ENCODE peak calls at places on chromosomes 2 and 18, in four cellular contexts. One of them, this sample, is unnamed.

GRCh38 chr2:289362-290089 is 1.6 kb upstream of the ALKAL2 start:
- DNase-seq in dorsolateral prefrontal cortex: peak
- DNase-seq in kidney: peak
- DNase-seq in cardiac fibroblast: peak
- DNase-seq in this sample: no peak

GRCh38 chr18:74791501-74792188 is 194.0 kb downstream of the ZNF407 start:
- DNase-seq in dorsolateral prefrontal cortex: no peak
- DNase-seq in kidney: no peak
- DNase-seq in cardiac fibroblast: no peak
- DNase-seq in this sample: no peak

GRCh38 chr2:18484625-18485024 is 75.8 kb downstream of the RDH14 start:
- DNase-seq in dorsolateral prefrontal cortex: no peak
- DNase-seq in kidney: no peak
- DNase-seq in cardiac fibroblast: peak
- DNase-seq in this sample: no peak

GRCh38 chr2:219522111-219523030 is 8.1 kb downstream of the ASIC4 start:
- DNase-seq in dorsolateral prefrontal cortex: no peak
- DNase-seq in kidney: no peak
- DNase-seq in cardiac fibroblast: peak
- DNase-seq in this sample: no peak

GRCh38 chr18:10057808-10058791 is 144.3 kb downstream of the VAPA start:
- DNase-seq in dorsolateral prefrontal cortex: no peak
- DNase-seq in kidney: no peak
- DNase-seq in cardiac fibroblast: peak
- DNase-seq in this sample: no peak

GRCh38 chr2:148674063-148675020 is 29.8 kb downstream of the EPC2 start:
- DNase-seq in dorsolateral prefrontal cortex: no peak
- DNase-seq in kidney: no peak
- DNase-seq in cardiac fibroblast: no peak
- DNase-seq in this sample: no peak

GRCh38 chr2:157338013-157338412 is 12.4 kb upstream of the ERMN start:
- DNase-seq in dorsolateral prefrontal cortex: no peak
- DNase-seq in kidney: no peak
- DNase-seq in cardiac fibroblast: no peak
- DNase-seq in this sample: no peak

GRCh38 chr2:121475811-121476571 is 54.7 kb upstream of the RNU4ATAC start:
- DNase-seq in dorsolateral prefrontal cortex: no peak
- DNase-seq in kidney: no peak
- DNase-seq in cardiac fibroblast: no peak
- DNase-seq in this sample: no peak

GRCh38 chr2:101113441-101114267 is 37.5 kb downstream of the TBC1D8 start:
- DNase-seq in dorsolateral prefrontal cortex: no peak
- DNase-seq in kidney: no peak
- DNase-seq in cardiac fibroblast: peak
- DNase-seq in this sample: no peak

GRCh38 chr18:21262979-21263378 is 20.9 kb downstream of the GREB1L start:
- DNase-seq in dorsolateral prefrontal cortex: no peak
- DNase-seq in kidney: no peak
- DNase-seq in cardiac fibroblast: no peak
- DNase-seq in this sample: no peak

GRCh38 chr2:217555075-217555876 is 447.5 kb downstream of the TNS1 start:
- DNase-seq in dorsolateral prefrontal cortex: no peak
- DNase-seq in kidney: peak
- DNase-seq in cardiac fibroblast: peak
- DNase-seq in this sample: no peak

GRCh38 chr2:208545398-208546042 is 138.9 kb downstream of the PTH2R start:
- DNase-seq in dorsolateral prefrontal cortex: no peak
- DNase-seq in kidney: peak
- DNase-seq in cardiac fibroblast: no peak
- DNase-seq in this sample: no peak

GRCh38 chr2:27303093-27304025 is 4.9 kb downstream of the UCN start:
- DNase-seq in dorsolateral prefrontal cortex: peak
- DNase-seq in kidney: no peak
- DNase-seq in cardiac fibroblast: peak
- DNase-seq in this sample: no peak

GRCh38 chr18:58915006-58915799 is 50.5 kb downstream of the ZNF532 start:
- DNase-seq in dorsolateral prefrontal cortex: no peak
- DNase-seq in kidney: no peak
- DNase-seq in cardiac fibroblast: no peak
- DNase-seq in this sample: no peak

GRCh38 chr2:186664644-186665043 is 29.2 kb upstream of the FAM171B start:
- DNase-seq in dorsolateral prefrontal cortex: no peak
- DNase-seq in kidney: no peak
- DNase-seq in cardiac fibroblast: no peak
- DNase-seq in this sample: no peak

GRCh38 chr2:220736778-220737177 is 835.3 kb downstream of the EPHA4 start:
- DNase-seq in dorsolateral prefrontal cortex: no peak
- DNase-seq in kidney: no peak
- DNase-seq in cardiac fibroblast: no peak
- DNase-seq in this sample: no peak

GRCh38 chr18:2515908-2516625 is 55.2 kb downstream of the METTL4 start:
- DNase-seq in dorsolateral prefrontal cortex: no peak
- DNase-seq in kidney: no peak
- DNase-seq in cardiac fibroblast: peak
- DNase-seq in this sample: no peak

GRCh38 chr2:103132536-103133217 is 370.8 kb downstream of the TMEM182 start:
- DNase-seq in dorsolateral prefrontal cortex: no peak
- DNase-seq in kidney: no peak
- DNase-seq in cardiac fibroblast: no peak
- DNase-seq in this sample: no peak

GRCh38 chr2:208369091-208369490 is 37.5 kb upstream of the PTH2R start:
- DNase-seq in dorsolateral prefrontal cortex: no peak
- DNase-seq in kidney: no peak
- DNase-seq in cardiac fibroblast: peak
- DNase-seq in this sample: no peak

GRCh38 chr18:2994603-2995432 is 18.1 kb downstream of the LPIN2 start:
- DNase-seq in dorsolateral prefrontal cortex: no peak
- DNase-seq in kidney: no peak
- DNase-seq in cardiac fibroblast: no peak
- DNase-seq in this sample: no peak

GRCh38 chr2:27262379-27263286 is at the start of gene SLC30A3:
- DNase-seq in dorsolateral prefrontal cortex: peak
- DNase-seq in kidney: peak
- DNase-seq in cardiac fibroblast: peak
- DNase-seq in this sample: peak

GRCh38 chr2:29011650-29012060 is 30.6 kb downstream of the TOGARAM2 start:
- DNase-seq in dorsolateral prefrontal cortex: no peak
- DNase-seq in kidney: peak
- DNase-seq in cardiac fibroblast: no peak
- DNase-seq in this sample: no peak

GRCh38 chr2:64727013-64727767 is 73.5 kb upstream of the SERTAD2 start:
- DNase-seq in dorsolateral prefrontal cortex: no peak
- DNase-seq in kidney: no peak
- DNase-seq in cardiac fibroblast: no peak
- DNase-seq in this sample: no peak

DNA sequence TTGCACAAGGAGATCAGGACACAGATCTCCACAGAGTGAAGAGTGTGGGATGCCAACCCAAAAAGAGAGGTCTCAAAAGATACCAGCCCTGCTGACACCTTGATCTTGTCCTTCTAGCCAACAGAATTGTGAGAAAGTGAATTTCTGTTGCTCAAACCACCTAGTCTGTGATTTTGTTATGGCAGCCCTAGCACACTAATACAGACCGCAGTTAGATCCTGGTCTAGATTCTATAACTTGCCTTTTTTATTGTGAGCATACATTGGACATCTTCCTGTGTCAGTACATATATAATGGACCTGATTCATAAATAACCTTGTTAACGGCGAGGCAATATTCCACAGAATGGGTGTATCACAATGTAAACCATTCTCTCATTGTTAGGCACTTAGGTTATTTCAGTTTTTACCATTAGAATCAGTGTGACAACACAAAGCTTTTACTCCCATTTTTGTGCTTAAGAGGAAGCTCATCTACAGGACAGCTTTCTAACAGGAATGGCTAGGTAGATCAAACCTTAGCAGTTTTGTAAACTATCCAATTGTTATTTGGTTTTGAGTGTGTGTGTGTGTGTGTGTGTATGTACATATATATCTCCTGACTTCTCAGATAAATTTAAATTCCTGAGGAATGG is 89.0 kb downstream of the ACSL3 start:
- DNase-seq in dorsolateral prefrontal cortex: no peak
- DNase-seq in kidney: no peak
- DNase-seq in cardiac fibroblast: no peak
- DNase-seq in this sample: no peak
- TF ChIP-seq CTCF in dorsolateral prefrontal cortex: no peak
- TF ChIP-seq CTCF in kidney: no peak
- TF ChIP-seq CTCF in cardiac fibroblast: no peak
- TF ChIP-seq CTCF in this sample: no peak

GRCh38 chr18:63676526-63676925 is 14.8 kb upstream of the SERPINB3 start:
- DNase-seq in dorsolateral prefrontal cortex: no peak
- DNase-seq in kidney: no peak
- DNase-seq in cardiac fibroblast: no peak
- DNase-seq in this sample: no peak
- TF ChIP-seq CTCF in dorsolateral prefrontal cortex: no peak
- TF ChIP-seq CTCF in kidney: peak
- TF ChIP-seq CTCF in cardiac fibroblast: no peak
- TF ChIP-seq CTCF in this sample: peak

GRCh38 chr18:68660355-68661183 is 54.3 kb downstream of the TMX3 start:
- DNase-seq in dorsolateral prefrontal cortex: no peak
- DNase-seq in kidney: no peak
- DNase-seq in cardiac fibroblast: peak
- DNase-seq in this sample: no peak
- TF ChIP-seq CTCF in dorsolateral prefrontal cortex: peak
- TF ChIP-seq CTCF in kidney: peak
- TF ChIP-seq CTCF in cardiac fibroblast: peak
- TF ChIP-seq CTCF in this sample: peak

GRCh38 chr2:111178296-111178695 is 57.6 kb downstream of the BCL2L11 start:
- DNase-seq in dorsolateral prefrontal cortex: no peak
- DNase-seq in kidney: no peak
- DNase-seq in cardiac fibroblast: no peak
- DNase-seq in this sample: no peak
- TF ChIP-seq CTCF in dorsolateral prefrontal cortex: no peak
- TF ChIP-seq CTCF in kidney: no peak
- TF ChIP-seq CTCF in cardiac fibroblast: no peak
- TF ChIP-seq CTCF in this sample: no peak

GRCh38 chr2:70959851-70960832 is 18.3 kb upstream of the ANKRD53 start:
- DNase-seq in dorsolateral prefrontal cortex: no peak
- DNase-seq in kidney: no peak
- DNase-seq in cardiac fibroblast: no peak
- DNase-seq in this sample: no peak
- TF ChIP-seq CTCF in dorsolateral prefrontal cortex: no peak
- TF ChIP-seq CTCF in kidney: no peak
- TF ChIP-seq CTCF in cardiac fibroblast: peak
- TF ChIP-seq CTCF in this sample: no peak

DNA sequence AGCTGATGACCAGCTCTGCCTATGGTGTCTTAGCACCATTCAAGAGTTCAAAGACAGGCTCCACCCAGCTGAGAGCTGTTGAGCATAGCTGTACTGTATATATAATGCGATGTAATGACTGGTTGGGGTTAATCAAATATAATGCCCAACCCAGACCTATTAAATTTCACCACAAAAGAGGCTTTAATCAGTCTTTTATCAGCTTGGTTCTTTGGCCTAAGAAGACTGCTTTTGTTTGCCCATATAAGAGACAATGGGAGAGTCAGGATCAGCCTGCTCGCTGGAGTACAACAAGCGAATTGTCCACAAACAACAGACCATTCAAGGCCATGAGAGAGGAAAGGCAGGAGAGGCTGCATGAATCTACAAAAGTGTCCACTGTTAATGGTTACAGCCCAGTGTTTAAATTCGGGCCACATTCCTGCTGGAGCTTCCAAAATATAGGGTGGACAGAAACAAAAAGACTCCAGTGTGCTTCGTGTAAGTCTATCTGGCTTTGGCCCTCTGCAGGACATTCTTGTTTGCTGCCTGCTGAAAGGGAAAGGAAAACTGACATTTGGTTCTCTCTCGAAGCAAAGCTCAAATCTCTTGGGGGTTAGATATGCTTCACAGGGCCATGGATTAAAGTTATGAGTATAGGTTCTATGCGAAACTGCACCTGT is 299.0 kb upstream of the FBXO11 start:
- DNase-seq in dorsolateral prefrontal cortex: peak
- DNase-seq in kidney: no peak
- DNase-seq in cardiac fibroblast: peak
- DNase-seq in this sample: no peak
- TF ChIP-seq CTCF in dorsolateral prefrontal cortex: peak
- TF ChIP-seq CTCF in kidney: no peak
- TF ChIP-seq CTCF in cardiac fibroblast: peak
- TF ChIP-seq CTCF in this sample: peak

GRCh38 chr2:185625604-185626003 is 113.0 kb upstream of the FSIP2 start:
- DNase-seq in dorsolateral prefrontal cortex: no peak
- DNase-seq in kidney: no peak
- DNase-seq in cardiac fibroblast: no peak
- DNase-seq in this sample: no peak

GRCh38 chr2:185633621-185634020 is 105.0 kb upstream of the FSIP2 start:
- DNase-seq in dorsolateral prefrontal cortex: no peak
- DNase-seq in kidney: no peak
- DNase-seq in cardiac fibroblast: no peak
- DNase-seq in this sample: no peak

DNA sequence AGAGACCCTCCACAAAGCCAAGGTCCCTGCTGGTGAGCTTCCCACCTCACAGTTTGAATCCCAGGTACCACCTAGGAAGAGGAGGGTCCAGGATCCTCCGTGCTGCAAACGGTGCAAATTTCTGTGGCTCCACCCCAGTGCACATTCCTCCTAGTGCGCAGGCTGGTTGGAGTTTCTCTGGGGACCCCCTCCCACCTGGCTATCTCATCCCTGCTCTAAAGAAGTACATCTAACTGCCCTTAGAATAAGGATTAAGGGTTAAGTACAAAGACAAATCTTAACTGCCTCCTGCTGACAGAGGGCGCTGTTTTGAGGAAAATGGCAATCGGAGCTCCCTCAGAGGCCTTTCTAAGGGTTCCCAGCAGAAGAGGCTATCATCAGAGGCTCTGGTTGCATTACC is 109.6 kb upstream of the FSIP2 start:
- DNase-seq in dorsolateral prefrontal cortex: no peak
- DNase-seq in kidney: no peak
- DNase-seq in cardiac fibroblast: no peak
- DNase-seq in this sample: no peak
- TF ChIP-seq CTCF in dorsolateral prefrontal cortex: no peak
- TF ChIP-seq CTCF in kidney: no peak
- TF ChIP-seq CTCF in cardiac fibroblast: no peak
- TF ChIP-seq CTCF in this sample: peak

GRCh38 chr2:96536445-96537065 is at the start of gene ARID5A:
- DNase-seq in dorsolateral prefrontal cortex: peak
- DNase-seq in kidney: peak
- DNase-seq in cardiac fibroblast: peak
- DNase-seq in this sample: peak
- TF ChIP-seq CTCF in dorsolateral prefrontal cortex: peak
- TF ChIP-seq CTCF in kidney: peak
- TF ChIP-seq CTCF in cardiac fibroblast: peak
- TF ChIP-seq CTCF in this sample: peak

This sample was measured in progenitor cell of endocrine pancreas.